ENCODE peak calls at places on chromosomes 16 and 17, in five cellular contexts. One of them, this sample, is unnamed.

GRCh38 chr17:74454197-74455024 is 12.0 kb upstream of the CD300A start:
- DNase-seq in left cardiac atrium: peak; percentile 94
- DNase-seq in HFF-Myc: no peak
- DNase-seq in sigmoid colon: peak; percentile 95
- DNase-seq in ELF-1: peak; percentile 89
- DNase-seq in this sample: peak; percentile 98

GRCh38 chr17:77602062-77602746 is 356.3 kb upstream of the TNRC6C start:
- DNase-seq in ELF-1: no peak
- DNase-seq in sigmoid colon: peak; percentile 92
- DNase-seq in left cardiac atrium: peak; percentile 82
- DNase-seq in HFF-Myc: peak; percentile 77
- DNase-seq in this sample: no peak

GRCh38 chr16:4624827-4625616 is 396 bp downstream of the MGRN1 start:
- DNase-seq in HFF-Myc: no peak
- DNase-seq in ELF-1: peak; percentile 75
- DNase-seq in sigmoid colon: peak; percentile 85
- DNase-seq in left cardiac atrium: peak; percentile 77
- DNase-seq in this sample: peak; percentile 90

GRCh38 chr17:15019158-15019557 is 246.0 kb downstream of the PMP22 start:
- DNase-seq in sigmoid colon: no peak
- DNase-seq in left cardiac atrium: no peak
- DNase-seq in ELF-1: no peak
- DNase-seq in HFF-Myc: no peak
- DNase-seq in this sample: no peak

GRCh38 chr16:3158498-3159314 is 23.9 kb downstream of the ZNF213 start:
- DNase-seq in HFF-Myc: no peak
- DNase-seq in ELF-1: peak; percentile 92
- DNase-seq in left cardiac atrium: peak; percentile 90
- DNase-seq in sigmoid colon: peak; percentile 95
- DNase-seq in this sample: peak; percentile 97

GRCh38 chr16:73878616-73879015 is 418.0 kb upstream of the PSMD7 start:
- DNase-seq in ELF-1: peak; percentile 10
- DNase-seq in left cardiac atrium: no peak
- DNase-seq in sigmoid colon: no peak
- DNase-seq in HFF-Myc: peak; percentile 38
- DNase-seq in this sample: no peak

GRCh38 chr17:78414178-78415162 is 36.0 kb downstream of the PGS1 start:
- DNase-seq in ELF-1: no peak
- DNase-seq in left cardiac atrium: no peak
- DNase-seq in HFF-Myc: no peak
- DNase-seq in sigmoid colon: no peak
- DNase-seq in this sample: peak; percentile 68

GRCh38 chr16:56789360-56789759 is 59.4 kb downstream of the NUP93 start:
- DNase-seq in ELF-1: no peak
- DNase-seq in left cardiac atrium: peak; percentile 31
- DNase-seq in sigmoid colon: no peak
- DNase-seq in HFF-Myc: no peak
- DNase-seq in this sample: no peak

GRCh38 chr17:71724339-71724738 is 396.5 kb upstream of the SOX9 start:
- DNase-seq in HFF-Myc: no peak
- DNase-seq in left cardiac atrium: no peak
- DNase-seq in ELF-1: no peak
- DNase-seq in sigmoid colon: no peak
- DNase-seq in this sample: no peak

GRCh38 chr16:54176376-54176901 is 110.1 kb downstream of the IRX3 start:
- DNase-seq in left cardiac atrium: no peak
- DNase-seq in HFF-Myc: peak; percentile 44
- DNase-seq in sigmoid colon: no peak
- DNase-seq in ELF-1: peak; percentile 59
- DNase-seq in this sample: no peak

GRCh38 chr16:3147046-3147756 is 12.4 kb downstream of the ZNF213 start:
- DNase-seq in sigmoid colon: no peak
- DNase-seq in left cardiac atrium: peak; percentile 22
- DNase-seq in ELF-1: no peak
- DNase-seq in HFF-Myc: no peak
- DNase-seq in this sample: peak; percentile 68

GRCh38 chr16:56732366-56732765 is 2.4 kb downstream of the NUP93 start:
- DNase-seq in ELF-1: no peak
- DNase-seq in HFF-Myc: no peak
- DNase-seq in sigmoid colon: no peak
- DNase-seq in left cardiac atrium: no peak
- DNase-seq in this sample: no peak

GRCh38 chr16:23578096-23578830 is 17.9 kb downstream of the NDUFAB1 start:
- DNase-seq in sigmoid colon: peak; percentile 18
- DNase-seq in HFF-Myc: no peak
- DNase-seq in left cardiac atrium: no peak
- DNase-seq in ELF-1: peak; percentile 18
- DNase-seq in this sample: no peak

GRCh38 chr17:21177401-21177800 is 36.6 kb downstream of the TMEM11 start:
- DNase-seq in sigmoid colon: peak; percentile 27
- DNase-seq in left cardiac atrium: no peak
- DNase-seq in ELF-1: no peak
- DNase-seq in HFF-Myc: no peak
- DNase-seq in this sample: no peak

GRCh38 chr16:72819345-72819744 is 228.6 kb downstream of the ZFHX3 start:
- DNase-seq in ELF-1: no peak
- DNase-seq in sigmoid colon: no peak
- DNase-seq in HFF-Myc: no peak
- DNase-seq in left cardiac atrium: no peak
- DNase-seq in this sample: no peak

GRCh38 chr17:73899839-73900238 is 255.6 kb upstream of the SDK2 start:
- DNase-seq in sigmoid colon: no peak
- DNase-seq in ELF-1: no peak
- DNase-seq in HFF-Myc: no peak
- DNase-seq in left cardiac atrium: no peak
- DNase-seq in this sample: no peak

GRCh38 chr16:56357291-56357764 is 68.0 kb downstream of the AMFR start:
- DNase-seq in sigmoid colon: peak; percentile 66
- DNase-seq in ELF-1: no peak
- DNase-seq in HFF-Myc: no peak
- DNase-seq in left cardiac atrium: peak; percentile 24
- DNase-seq in this sample: peak; percentile 74

GRCh38 chr17:47604268-47604927 is 45.3 kb upstream of the KPNB1 start:
- DNase-seq in HFF-Myc: no peak
- DNase-seq in ELF-1: no peak
- DNase-seq in left cardiac atrium: no peak
- DNase-seq in sigmoid colon: no peak
- DNase-seq in this sample: no peak

GRCh38 chr17:8557176-8557806 is 73.2 kb downstream of the MYH10 start:
- DNase-seq in sigmoid colon: no peak
- DNase-seq in HFF-Myc: no peak
- DNase-seq in left cardiac atrium: no peak
- DNase-seq in ELF-1: no peak
- DNase-seq in this sample: no peak

GRCh38 chr17:75160211-75160610 is 5.9 kb upstream of the JPT1 start:
- DNase-seq in ELF-1: no peak
- DNase-seq in left cardiac atrium: no peak
- DNase-seq in HFF-Myc: no peak
- DNase-seq in sigmoid colon: no peak
- DNase-seq in this sample: no peak

GRCh38 chr16:85390511-85391174 is 222.5 kb upstream of the GSE1 start:
- DNase-seq in ELF-1: no peak
- DNase-seq in sigmoid colon: peak; percentile 96
- DNase-seq in left cardiac atrium: peak; percentile 92
- DNase-seq in HFF-Myc: no peak
- DNase-seq in this sample: peak; percentile 87

GRCh38 chr17:72079700-72080099 is 41.1 kb upstream of the SOX9 start:
- DNase-seq in left cardiac atrium: no peak
- DNase-seq in HFF-Myc: no peak
- DNase-seq in sigmoid colon: no peak
- DNase-seq in ELF-1: no peak
- DNase-seq in this sample: no peak

GRCh38 chr16:30335598-30336474 is 19.3 kb downstream of the CD2BP2 start:
- DNase-seq in sigmoid colon: peak; percentile 70
- DNase-seq in left cardiac atrium: no peak
- DNase-seq in HFF-Myc: no peak
- DNase-seq in ELF-1: peak; percentile 40
- DNase-seq in this sample: no peak

GRCh38 chr17:78645421-78646295 is 68.5 kb upstream of the DNAH17 start:
- DNase-seq in sigmoid colon: peak; percentile 89
- DNase-seq in ELF-1: peak; percentile 67
- DNase-seq in HFF-Myc: no peak
- DNase-seq in left cardiac atrium: peak; percentile 89
- DNase-seq in this sample: peak; percentile 91

GRCh38 chr16:75931043-75931442 is 204.8 kb upstream of the CPHXL start:
- DNase-seq in HFF-Myc: peak; percentile 12
- DNase-seq in ELF-1: no peak
- DNase-seq in sigmoid colon: no peak
- DNase-seq in left cardiac atrium: no peak
- DNase-seq in this sample: no peak

GRCh38 chr17:8153550-8153956 is 1.3 kb upstream of the PER1 start:
- DNase-seq in ELF-1: peak; percentile 46
- DNase-seq in left cardiac atrium: peak; percentile 89
- DNase-seq in HFF-Myc: peak; percentile 72
- DNase-seq in sigmoid colon: peak; percentile 94
- DNase-seq in this sample: peak; percentile 94

GRCh38 chr16:3022208-3022696 is 1.5 kb downstream of the HCFC1R1 start:
- DNase-seq in ELF-1: peak; percentile 94
- DNase-seq in sigmoid colon: peak; percentile 96
- DNase-seq in left cardiac atrium: peak; percentile 93
- DNase-seq in HFF-Myc: peak; percentile 88
- DNase-seq in this sample: peak; percentile 97

This sample was measured in kidney.